ENCODE peak calls at places on chromosomes 7 and 10, in nine cellular contexts. One of them, this sample, is unnamed.

GRCh38 chr10:17386616-17387075 is 67.7 kb downstream of the ST8SIA6 start:
- DNase-seq in neural progenitor cell: no peak
- DNase-seq in hepatocyte: no peak
- DNase-seq in neural crest cell: no peak
- DNase-seq in right atrium auricular region: peak
- DNase-seq in adrenal gland: no peak
- DNase-seq in mucosa of descending colon: no peak
- DNase-seq in choroid plexus epithelial cell: no peak
- DNase-seq in B cell: no peak
- DNase-seq in this sample: no peak

GRCh38 chr7:83478601-83479000 is 170.3 kb downstream of the SEMA3E start:
- DNase-seq in neural progenitor cell: no peak
- DNase-seq in hepatocyte: no peak
- DNase-seq in right atrium auricular region: no peak
- DNase-seq in B cell: no peak
- DNase-seq in neural crest cell: no peak
- DNase-seq in mucosa of descending colon: no peak
- DNase-seq in adrenal gland: no peak
- DNase-seq in choroid plexus epithelial cell: no peak
- DNase-seq in this sample: no peak

GRCh38 chr10:30749368-30749767 is 119.8 kb upstream of the LYZL2 start:
- DNase-seq in neural crest cell: no peak
- DNase-seq in choroid plexus epithelial cell: no peak
- DNase-seq in B cell: no peak
- DNase-seq in hepatocyte: no peak
- DNase-seq in right atrium auricular region: no peak
- DNase-seq in adrenal gland: no peak
- DNase-seq in neural progenitor cell: no peak
- DNase-seq in mucosa of descending colon: no peak
- DNase-seq in this sample: no peak

GRCh38 chr7:107355616-107356015 is 114.2 kb upstream of the GPR22 start:
- DNase-seq in neural crest cell: no peak
- DNase-seq in choroid plexus epithelial cell: peak
- DNase-seq in mucosa of descending colon: no peak
- DNase-seq in right atrium auricular region: no peak
- DNase-seq in adrenal gland: no peak
- DNase-seq in neural progenitor cell: no peak
- DNase-seq in B cell: no peak
- DNase-seq in hepatocyte: no peak
- DNase-seq in this sample: no peak

GRCh38 chr7:106108988-106109387 is 3.1 kb downstream of the SYPL1 start:
- DNase-seq in hepatocyte: no peak
- DNase-seq in neural progenitor cell: peak
- DNase-seq in right atrium auricular region: no peak
- DNase-seq in choroid plexus epithelial cell: no peak
- DNase-seq in B cell: no peak
- DNase-seq in mucosa of descending colon: no peak
- DNase-seq in neural crest cell: no peak
- DNase-seq in adrenal gland: no peak
- DNase-seq in this sample: no peak

GRCh38 chr7:12212051-12212485 is 974 bp downstream of the TMEM106B start:
- DNase-seq in B cell: no peak
- DNase-seq in mucosa of descending colon: peak
- DNase-seq in neural crest cell: no peak
- DNase-seq in right atrium auricular region: no peak
- DNase-seq in neural progenitor cell: peak
- DNase-seq in choroid plexus epithelial cell: peak
- DNase-seq in adrenal gland: peak
- DNase-seq in hepatocyte: peak
- DNase-seq in this sample: no peak

GRCh38 chr7:29254663-29255062 is 60.1 kb downstream of the CHN2 start:
- DNase-seq in hepatocyte: no peak
- DNase-seq in right atrium auricular region: no peak
- DNase-seq in B cell: no peak
- DNase-seq in neural progenitor cell: peak
- DNase-seq in mucosa of descending colon: no peak
- DNase-seq in choroid plexus epithelial cell: peak
- DNase-seq in adrenal gland: no peak
- DNase-seq in neural crest cell: no peak
- DNase-seq in this sample: no peak

GRCh38 chr10:75904499-75905283 is 473.3 kb downstream of the LRMDA start:
- DNase-seq in choroid plexus epithelial cell: no peak
- DNase-seq in B cell: no peak
- DNase-seq in neural progenitor cell: peak
- DNase-seq in right atrium auricular region: no peak
- DNase-seq in adrenal gland: no peak
- DNase-seq in mucosa of descending colon: no peak
- DNase-seq in hepatocyte: peak
- DNase-seq in neural crest cell: no peak
- DNase-seq in this sample: no peak

GRCh38 chr7:5435291-5436002 is 11.8 kb upstream of the TNRC18 start:
- DNase-seq in right atrium auricular region: no peak
- DNase-seq in neural progenitor cell: no peak
- DNase-seq in adrenal gland: no peak
- DNase-seq in choroid plexus epithelial cell: no peak
- DNase-seq in neural crest cell: no peak
- DNase-seq in mucosa of descending colon: no peak
- DNase-seq in B cell: no peak
- DNase-seq in hepatocyte: no peak
- DNase-seq in this sample: no peak

GRCh38 chr10:71982269-71983178 is 18.3 kb downstream of the CHST3 start:
- DNase-seq in B cell: no peak
- DNase-seq in choroid plexus epithelial cell: no peak
- DNase-seq in neural crest cell: no peak
- DNase-seq in right atrium auricular region: no peak
- DNase-seq in adrenal gland: no peak
- DNase-seq in neural progenitor cell: no peak
- DNase-seq in hepatocyte: no peak
- DNase-seq in mucosa of descending colon: no peak
- DNase-seq in this sample: no peak
- TF ChIP-seq CTCF in B cell: no peak
- TF ChIP-seq CTCF in choroid plexus epithelial cell: no peak
- TF ChIP-seq CTCF in neural crest cell: no peak
- TF ChIP-seq CTCF in right atrium auricular region: no peak
- TF ChIP-seq CTCF in adrenal gland: no peak
- TF ChIP-seq CTCF in neural progenitor cell: no peak
- TF ChIP-seq CTCF in hepatocyte: no peak
- TF ChIP-seq CTCF in mucosa of descending colon: no peak
- TF ChIP-seq CTCF in this sample: no peak

DNA sequence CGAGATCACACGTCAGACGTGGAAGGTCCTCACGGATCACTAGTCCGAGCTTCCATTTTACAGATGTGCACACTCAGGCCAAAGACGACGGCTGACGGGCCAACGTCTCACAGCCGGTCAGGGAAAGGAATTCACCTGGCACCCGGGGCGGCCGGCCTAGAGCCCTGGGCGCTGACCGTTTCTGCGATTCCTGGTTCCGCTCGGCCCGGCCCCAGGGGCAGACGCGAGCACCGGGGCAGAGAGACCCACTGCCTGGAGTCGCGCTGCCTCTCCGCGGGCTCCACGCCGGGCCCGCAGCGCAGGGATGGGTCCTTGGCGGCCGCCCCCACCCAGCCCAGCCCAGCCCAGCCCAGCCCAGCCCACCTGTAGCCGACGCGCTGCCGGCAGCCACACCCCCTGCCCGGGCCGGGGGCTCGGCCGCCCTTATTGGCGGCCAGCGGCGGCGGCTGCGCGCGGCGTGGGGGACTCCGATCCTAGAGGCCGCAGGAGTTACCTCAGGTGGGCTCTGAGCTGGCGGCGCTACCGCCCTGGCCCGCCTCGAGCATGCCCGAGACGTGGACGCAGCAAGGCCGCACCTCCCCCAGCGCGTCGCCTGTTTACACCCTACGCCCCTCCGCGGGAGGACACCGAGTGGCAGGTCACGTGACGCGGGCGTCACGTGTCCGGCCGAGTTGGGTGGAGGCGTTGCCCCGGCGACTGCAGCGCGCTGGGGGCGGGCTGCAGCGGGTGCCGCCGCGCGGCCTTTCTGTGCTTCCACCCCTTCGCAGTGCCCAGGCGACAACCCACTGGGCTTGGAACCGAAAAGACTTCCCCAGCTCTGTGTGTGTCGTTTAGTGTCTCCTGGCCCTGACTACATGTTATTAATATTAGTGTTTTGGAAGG is 78.1 kb downstream of the ZFAND4 start:
- DNase-seq in B cell: peak
- DNase-seq in right atrium auricular region: peak
- DNase-seq in mucosa of descending colon: peak
- DNase-seq in neural crest cell: peak
- DNase-seq in adrenal gland: peak
- DNase-seq in choroid plexus epithelial cell: peak
- DNase-seq in neural progenitor cell: peak
- DNase-seq in hepatocyte: peak
- DNase-seq in this sample: peak
- TF ChIP-seq CTCF in B cell: no peak
- TF ChIP-seq CTCF in right atrium auricular region: no peak
- TF ChIP-seq CTCF in mucosa of descending colon: no peak
- TF ChIP-seq CTCF in neural crest cell: no peak
- TF ChIP-seq CTCF in adrenal gland: no peak
- TF ChIP-seq CTCF in choroid plexus epithelial cell: peak
- TF ChIP-seq CTCF in neural progenitor cell: peak
- TF ChIP-seq CTCF in hepatocyte: no peak
- TF ChIP-seq CTCF in this sample: no peak

DNA sequence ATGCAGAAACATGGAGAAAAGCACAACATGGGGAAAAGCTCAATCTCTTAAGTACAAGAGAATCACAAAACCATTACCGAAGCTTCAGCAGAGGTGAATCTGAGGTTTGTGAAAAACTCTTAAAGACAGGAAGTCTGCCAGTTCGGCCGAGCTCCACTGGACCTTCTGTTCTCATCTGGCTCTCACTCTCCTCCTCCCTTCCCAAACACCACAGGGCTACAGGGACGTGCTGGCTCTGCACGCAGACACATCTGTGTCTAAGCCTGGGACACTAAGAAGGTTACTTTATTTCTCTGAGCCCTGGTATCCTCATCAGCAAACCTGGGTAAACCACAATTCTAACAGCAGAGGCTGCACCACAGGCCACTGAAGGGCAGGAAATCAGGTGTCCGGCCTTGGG is 133.8 kb downstream of the COBL start:
- DNase-seq in neural crest cell: no peak
- DNase-seq in mucosa of descending colon: no peak
- DNase-seq in adrenal gland: no peak
- DNase-seq in hepatocyte: no peak
- DNase-seq in right atrium auricular region: no peak
- DNase-seq in neural progenitor cell: no peak
- DNase-seq in B cell: no peak
- DNase-seq in choroid plexus epithelial cell: no peak
- DNase-seq in this sample: no peak
- TF ChIP-seq CTCF in neural crest cell: no peak
- TF ChIP-seq CTCF in mucosa of descending colon: no peak
- TF ChIP-seq CTCF in adrenal gland: no peak
- TF ChIP-seq CTCF in hepatocyte: no peak
- TF ChIP-seq CTCF in right atrium auricular region: no peak
- TF ChIP-seq CTCF in neural progenitor cell: no peak
- TF ChIP-seq CTCF in B cell: no peak
- TF ChIP-seq CTCF in choroid plexus epithelial cell: no peak
- TF ChIP-seq CTCF in this sample: no peak

DNA sequence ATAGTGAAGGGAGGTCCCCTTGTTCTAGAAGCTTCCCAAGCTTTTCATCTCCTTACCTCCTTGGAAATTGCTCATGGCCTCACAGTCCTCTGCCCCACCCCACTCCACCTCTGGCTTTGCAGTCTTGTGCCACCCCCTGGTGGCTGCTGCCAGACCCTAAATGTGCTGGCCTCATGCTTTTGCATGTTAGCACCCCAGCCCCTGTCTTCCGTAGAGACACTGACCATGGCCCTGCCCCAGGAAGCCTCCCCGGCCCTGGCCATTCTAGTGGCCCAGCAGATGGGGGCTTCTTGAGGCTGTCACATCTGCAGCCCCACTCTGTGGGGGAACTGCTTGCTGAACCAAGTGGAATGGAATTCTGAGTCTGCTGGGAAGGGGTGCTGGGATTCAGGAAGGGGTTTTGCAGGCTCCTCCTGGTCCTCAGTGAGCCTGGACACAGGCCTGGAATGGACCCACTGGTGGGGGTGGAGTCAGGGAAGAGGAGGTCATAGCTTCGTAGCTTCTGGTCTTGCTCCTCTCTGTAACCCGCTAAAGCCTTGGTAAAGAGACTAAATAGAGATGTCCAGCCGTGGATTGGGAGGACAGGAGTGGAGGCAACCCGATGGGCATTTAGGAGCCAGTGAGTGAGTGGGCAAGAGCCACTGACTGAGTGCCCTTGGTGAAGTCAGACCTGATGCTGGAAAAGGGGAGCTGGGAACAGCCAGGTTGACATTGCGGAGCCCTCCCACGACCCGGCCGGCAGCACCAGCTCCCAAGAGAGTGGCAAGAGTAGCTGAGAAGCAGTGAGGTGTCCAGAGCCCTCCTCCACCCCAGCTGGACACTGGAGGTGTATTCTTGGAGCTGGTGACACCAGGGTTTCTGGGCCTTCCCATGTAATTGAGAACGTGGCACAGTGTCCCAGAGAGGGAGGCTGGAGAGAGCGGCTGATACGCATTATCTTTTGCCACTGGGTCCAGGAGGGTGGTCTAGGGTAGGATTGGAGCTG is 20.9 kb downstream of the RAMP3 start:
- DNase-seq in right atrium auricular region: no peak
- DNase-seq in adrenal gland: no peak
- DNase-seq in mucosa of descending colon: no peak
- DNase-seq in neural progenitor cell: peak
- DNase-seq in hepatocyte: no peak
- DNase-seq in B cell: no peak
- DNase-seq in neural crest cell: no peak
- DNase-seq in choroid plexus epithelial cell: peak
- DNase-seq in this sample: no peak
- TF ChIP-seq CTCF in right atrium auricular region: no peak
- TF ChIP-seq CTCF in adrenal gland: no peak
- TF ChIP-seq CTCF in mucosa of descending colon: no peak
- TF ChIP-seq CTCF in neural progenitor cell: peak
- TF ChIP-seq CTCF in hepatocyte: no peak
- TF ChIP-seq CTCF in B cell: no peak
- TF ChIP-seq CTCF in neural crest cell: no peak
- TF ChIP-seq CTCF in choroid plexus epithelial cell: peak
- TF ChIP-seq CTCF in this sample: peak

GRCh38 chr7:142228681-142229080 is 29.2 kb downstream of the PRSS58 start:
- DNase-seq in hepatocyte: no peak
- DNase-seq in choroid plexus epithelial cell: no peak
- DNase-seq in neural crest cell: no peak
- DNase-seq in right atrium auricular region: no peak
- DNase-seq in mucosa of descending colon: no peak
- DNase-seq in B cell: no peak
- DNase-seq in adrenal gland: no peak
- DNase-seq in neural progenitor cell: no peak
- DNase-seq in this sample: no peak

GRCh38 chr7:142231716-142232115 is 26.1 kb downstream of the PRSS58 start:
- DNase-seq in B cell: no peak
- DNase-seq in adrenal gland: no peak
- DNase-seq in right atrium auricular region: no peak
- DNase-seq in neural crest cell: peak
- DNase-seq in mucosa of descending colon: no peak
- DNase-seq in choroid plexus epithelial cell: peak
- DNase-seq in neural progenitor cell: peak
- DNase-seq in hepatocyte: peak
- DNase-seq in this sample: peak
- TF ChIP-seq CTCF in B cell: no peak
- TF ChIP-seq CTCF in adrenal gland: no peak
- TF ChIP-seq CTCF in right atrium auricular region: no peak
- TF ChIP-seq CTCF in neural crest cell: peak
- TF ChIP-seq CTCF in mucosa of descending colon: no peak
- TF ChIP-seq CTCF in choroid plexus epithelial cell: no peak
- TF ChIP-seq CTCF in neural progenitor cell: peak
- TF ChIP-seq CTCF in hepatocyte: no peak
- TF ChIP-seq CTCF in this sample: peak

GRCh38 chr7:69670701-69671100 is 72.4 kb downstream of the AUTS2 start:
- DNase-seq in neural crest cell: no peak
- DNase-seq in choroid plexus epithelial cell: peak
- DNase-seq in B cell: no peak
- DNase-seq in adrenal gland: peak
- DNase-seq in right atrium auricular region: no peak
- DNase-seq in neural progenitor cell: no peak
- DNase-seq in hepatocyte: no peak
- DNase-seq in mucosa of descending colon: no peak
- DNase-seq in this sample: no peak
- TF ChIP-seq CTCF in neural crest cell: no peak
- TF ChIP-seq CTCF in choroid plexus epithelial cell: no peak
- TF ChIP-seq CTCF in B cell: no peak
- TF ChIP-seq CTCF in adrenal gland: no peak
- TF ChIP-seq CTCF in right atrium auricular region: no peak
- TF ChIP-seq CTCF in neural progenitor cell: no peak
- TF ChIP-seq CTCF in hepatocyte: no peak
- TF ChIP-seq CTCF in mucosa of descending colon: no peak
- TF ChIP-seq CTCF in this sample: no peak

This sample was measured in progenitor cell of endocrine pancreas.